ENCODE peak calls at places on chromosomes 7 and 10, in four cellular contexts. V is GM12892, E is endothelial cell of umbilical vein, N is adrenal gland. W is an unnamed sample.

GRCh38 chr10:69389827-69390490 is 26.8 kb downstream of the TACR2 start:
- DNase-seq in V (no peak), E (no peak), N (no peak), W (peak)

GRCh38 chr7:73304071-73304470 is 4.6 kb downstream of the NSUN5 start:
- DNase-seq in V (no peak), E (no peak), N (no peak), W (no peak)

GRCh38 chr7:36916619-36917018 is 192.3 kb upstream of the AOAH start:
- DNase-seq in V (no peak), E (no peak), N (no peak), W (no peak)

GRCh38 chr7:140867467-140868314 is 57.0 kb downstream of the BRAF start:
- DNase-seq in V (no peak), E (no peak), N (no peak), W (no peak)

GRCh38 chr7:64314493-64315020 is 796 bp downstream of the ZNF736 start:
- DNase-seq in V (no peak), E (no peak), N (no peak), W (peak)

GRCh38 chr10:53072144-53072543 is 299.6 kb upstream of the MBL2 start:
- DNase-seq in V (no peak), E (no peak), N (no peak), W (no peak)

GRCh38 chr10:28012990-28013389 is 14.1 kb upstream of the ODAD2 start:
- DNase-seq in V (no peak), E (no peak), N (no peak), W (no peak)

GRCh38 chr10:29681700-29682444 is 47.1 kb upstream of the SVIL start:
- DNase-seq in V (no peak), E (no peak), N (no peak), W (no peak)

GRCh38 chr7:1354661-1355567 is 104.4 kb downstream of the MICALL2 start:
- DNase-seq in V (no peak), E (no peak), N (no peak), W (no peak)

GRCh38 chr7:140678816-140679130 is 6.0 kb downstream of the ADCK2 start:
- DNase-seq in V (no peak), E (no peak), N (peak), W (no peak)

GRCh38 chr7:129359641-129360040 is 74.6 kb upstream of the STRIP2 start:
- DNase-seq in V (no peak), E (no peak), N (no peak), W (no peak)

GRCh38 chr7:101436226-101436745 is 73.6 kb downstream of the COL26A1 start:
- DNase-seq in V (no peak), E (no peak), N (no peak), W (no peak)

GRCh38 chr7:75531359-75531821 is 39.3 kb downstream of the SPDYE5 start:
- DNase-seq in V (no peak), E (no peak), N (peak), W (no peak)

GRCh38 chr7:136969776-136970175 is 101.3 kb downstream of the CHRM2 start:
- DNase-seq in V (no peak), E (no peak), N (no peak), W (no peak)

GRCh38 chr10:78802866-78803265 is 265.9 kb upstream of the ZMIZ1 start:
- DNase-seq in V (no peak), E (no peak), N (no peak), W (no peak)

GRCh38 chr7:142463401-142463850 is 205.6 kb upstream of the PRSS58 start:
- DNase-seq in V (no peak), E (no peak), N (no peak), W (no peak)

GRCh38 chr7:154744226-154744860 is 258.6 kb downstream of the PAXIP1 start:
- DNase-seq in V (peak), E (no peak), N (peak), W (peak)

GRCh38 chr7:29106128-29106988 is 40.0 kb downstream of the CPVL start:
- DNase-seq in V (no peak), E (peak), N (peak), W (peak)

GRCh38 chr7:149872419-149873073 is 1.2 kb upstream of the ATP6V0E2 start:
- DNase-seq in V (peak), E (peak), N (peak), W (peak)

GRCh38 chr10:119491941-119492340 is 50.6 kb downstream of the RGS10 start:
- DNase-seq in V (no peak), E (no peak), N (no peak), W (no peak)

GRCh38 chr10:97327348-97328294 is 6.9 kb downstream of the FRAT2 start:
- DNase-seq in V (no peak), E (no peak), N (no peak), W (peak)

GRCh38 chr7:129258649-129259389 is 34.0 kb downstream of the AHCYL2 start:
- DNase-seq in V (no peak), E (peak), N (no peak), W (no peak)

GRCh38 chr10:30026578-30026977 is 32.8 kb downstream of the JCAD start:
- DNase-seq in V (no peak), E (no peak), N (no peak), W (no peak)

GRCh38 chr10:78959217-78959616 is 109.5 kb upstream of the ZMIZ1 start:
- DNase-seq in V (no peak), E (no peak), N (no peak), W (no peak)

DNA sequence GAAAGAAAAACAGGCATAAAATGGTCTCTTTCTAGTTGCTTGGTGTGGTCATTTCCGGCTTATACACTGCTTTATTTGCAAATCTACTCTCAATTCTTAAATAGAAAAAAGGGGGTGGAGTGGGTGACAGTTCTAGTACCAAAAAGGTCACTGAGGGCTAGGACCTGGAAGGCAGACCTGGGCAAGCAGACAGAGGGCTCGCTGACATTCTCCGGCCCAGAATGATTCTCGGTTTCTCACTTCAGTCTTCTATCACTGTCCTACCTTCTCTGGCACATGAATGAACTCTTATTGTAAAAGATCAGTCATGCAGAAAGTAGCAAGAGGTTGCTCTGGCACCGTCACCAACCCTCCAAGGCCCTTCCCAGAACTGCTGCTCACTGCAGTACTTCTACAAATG is 54.0 kb downstream of the MALSU1 start:
- DNase-seq in V (no peak), E (no peak), N (no peak), W (no peak)
- TF ChIP-seq POLR2A in V (no peak), E (no peak), N (no peak), W (no peak)

DNA sequence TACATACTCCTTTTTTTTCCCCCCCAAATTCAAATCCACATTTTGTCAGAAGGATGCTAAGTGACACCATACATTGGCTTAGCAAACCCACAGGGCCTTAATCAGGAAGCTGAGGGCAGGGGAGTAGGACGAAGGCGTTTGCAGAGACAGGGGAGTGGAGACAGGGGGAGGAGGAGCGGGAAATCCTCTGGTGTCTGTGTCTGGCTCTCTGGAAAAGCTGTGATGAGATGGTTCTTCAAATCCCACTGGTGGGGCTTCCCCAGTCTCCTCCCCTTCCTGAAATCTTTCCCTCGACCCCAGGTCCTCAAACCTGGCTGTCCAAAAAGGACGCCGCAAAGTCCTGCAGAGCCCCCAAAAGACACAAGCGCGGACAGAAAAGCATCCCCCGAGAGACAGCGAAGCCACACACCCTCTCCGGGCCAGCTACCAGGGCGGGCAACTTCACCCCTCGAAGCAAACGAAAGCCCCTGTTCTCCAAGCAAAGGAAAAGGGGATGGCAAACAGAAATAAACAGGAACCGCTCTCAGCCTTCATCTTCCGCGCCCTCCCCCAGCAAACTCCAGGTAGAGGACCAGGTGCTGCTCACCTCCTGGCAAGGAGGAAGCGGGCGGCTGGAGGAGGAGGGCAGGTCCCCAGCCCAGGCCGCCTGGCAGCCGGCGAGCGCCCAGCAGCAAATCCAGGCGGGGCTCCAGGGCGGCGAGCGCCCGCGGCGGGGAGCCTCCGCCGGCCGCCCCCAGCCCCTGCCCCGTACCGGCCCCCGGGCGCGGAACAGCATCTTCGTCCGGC is 522 bp downstream of the ELAPOR2 start:
- DNase-seq in V (no peak), E (peak), N (no peak), W (no peak)
- TF ChIP-seq POLR2A in V (no peak), E (no peak), N (no peak), W (no peak)

GRCh38 chr10:132407846-132408278 is 10.9 kb downstream of the PWWP2B start:
- DNase-seq in V (no peak), E (peak), N (peak), W (no peak)
- TF ChIP-seq POLR2A in V (no peak), E (no peak), N (no peak), W (no peak)

DNA sequence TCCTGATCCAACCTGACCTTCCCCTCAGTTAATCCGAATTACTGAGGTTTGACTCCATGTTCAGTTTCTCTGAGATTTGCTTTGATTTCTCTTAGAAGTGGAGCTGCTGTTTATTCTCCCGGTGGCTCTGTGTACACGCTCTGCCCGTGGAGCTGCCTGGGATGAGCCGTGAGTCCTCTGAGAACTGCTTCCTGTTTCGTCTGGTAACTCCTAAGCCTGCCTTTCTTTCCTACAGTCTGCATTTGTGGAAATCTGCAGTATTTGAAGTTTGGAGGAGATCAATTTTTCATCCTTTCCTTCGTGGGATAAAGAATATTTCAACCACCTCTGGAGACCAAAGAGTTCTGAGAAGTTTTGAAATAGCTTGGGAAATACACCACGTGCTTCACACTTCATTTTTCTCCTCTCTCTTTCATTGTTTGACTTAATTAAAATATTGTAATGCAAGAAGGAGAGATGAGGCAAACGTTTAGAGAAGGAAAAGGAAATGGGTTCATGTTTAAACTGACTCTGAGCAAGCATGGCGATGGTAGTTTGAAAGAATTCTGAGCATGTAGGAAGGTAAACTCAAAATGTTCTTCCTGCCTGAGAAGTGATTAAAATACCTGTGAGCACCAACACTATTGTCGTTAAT is 311.9 kb downstream of the LRMDA start:
- DNase-seq in V (no peak), E (no peak), N (no peak), W (no peak)
- TF ChIP-seq POLR2A in V (no peak), E (no peak), N (no peak), W (no peak)

GRCh38 chr7:44082541-44083207 is 344 bp upstream of the POLM start:
- DNase-seq in V (peak), E (peak), N (peak), W (peak)
- TF ChIP-seq POLR2A in V (no peak), E (peak), N (no peak), W (no peak)

GRCh38 chr7:30596043-30596641 is 1.5 kb downstream of the GARS1 start:
- DNase-seq in V (no peak), E (peak), N (no peak), W (peak)

GRCh38 chr7:30596721-30597120 is 2.0 kb downstream of the GARS1 start:
- DNase-seq in V (no peak), E (no peak), N (no peak), W (no peak)

GRCh38 chr7:30595461-30596042 is 874 bp downstream of the GARS1 start:
- DNase-seq in V (no peak), E (peak), N (no peak), W (peak)

GRCh38 chr7:30594540-30595460 is at the start of gene GARS1:
- DNase-seq in V (peak), E (peak), N (peak), W (peak)

GRCh38 chr7:30594055-30594539 is 581 bp upstream of the GARS1 start:
- DNase-seq in V (peak), E (no peak), N (peak), W (no peak)
- TF ChIP-seq POLR2A in V (no peak), E (no peak), N (no peak), W (no peak)

DNA sequence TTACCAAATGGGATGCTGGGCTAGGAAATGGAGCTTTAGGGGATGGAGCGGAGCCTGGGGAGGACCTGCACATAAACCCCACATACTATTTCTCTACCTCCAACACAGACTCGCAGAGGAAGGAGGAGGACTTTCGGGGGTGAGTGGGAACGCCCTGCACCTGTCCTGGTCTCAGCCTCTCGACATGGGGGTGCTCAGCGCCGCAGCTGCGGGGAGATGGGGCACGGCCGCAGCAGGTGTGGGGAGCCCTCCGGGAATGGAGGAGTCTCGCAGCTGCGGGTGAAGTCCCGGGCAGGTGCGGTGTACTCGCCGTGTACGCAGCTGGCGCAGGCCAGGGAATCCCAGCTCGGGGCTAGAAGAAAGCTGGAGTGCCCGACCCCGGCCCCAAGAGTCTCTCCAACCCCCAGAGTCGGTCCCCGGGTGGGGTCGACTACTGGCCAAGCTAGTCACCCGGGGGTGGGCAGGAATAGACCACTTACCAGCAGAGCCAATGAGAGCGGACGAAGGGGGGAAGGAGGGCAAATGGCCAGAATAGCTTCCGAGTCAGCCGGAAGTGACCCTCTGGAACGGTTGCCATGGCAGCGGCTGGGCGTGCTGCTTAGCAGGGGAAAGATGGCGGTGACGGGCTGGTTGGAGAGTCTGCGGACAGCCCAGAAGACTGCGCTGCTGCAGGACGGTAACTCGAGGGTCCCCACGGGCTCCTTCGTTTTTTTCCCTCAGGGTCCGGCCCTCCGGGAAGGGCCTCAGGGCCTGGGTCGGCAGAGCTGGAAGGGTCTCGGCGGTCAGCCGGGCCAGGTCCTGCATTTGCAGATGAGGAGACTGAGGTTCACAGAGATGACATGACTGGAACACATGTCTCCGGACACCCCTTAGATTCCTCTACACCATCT is at the start of the genes DPCD and POLL:
- DNase-seq in V (peak), E (peak), N (peak), W (peak)
- TF ChIP-seq POLR2A in V (peak), E (peak), N (no peak), W (peak)

GRCh38 chr7:130840599-130840998 is 106.6 kb upstream of the KLF14 start:
- DNase-seq in V (no peak), E (no peak), N (no peak), W (no peak)

GRCh38 chr7:130843703-130844102 is 109.7 kb upstream of the KLF14 start:
- DNase-seq in V (no peak), E (no peak), N (no peak), W (no peak)

GRCh38 chr7:130845581-130846085 is 111.6 kb upstream of the KLF14 start:
- DNase-seq in V (no peak), E (no peak), N (no peak), W (no peak)

GRCh38 chr7:130841416-130841815 is 107.4 kb upstream of the KLF14 start:
- DNase-seq in V (no peak), E (no peak), N (no peak), W (no peak)

DNA sequence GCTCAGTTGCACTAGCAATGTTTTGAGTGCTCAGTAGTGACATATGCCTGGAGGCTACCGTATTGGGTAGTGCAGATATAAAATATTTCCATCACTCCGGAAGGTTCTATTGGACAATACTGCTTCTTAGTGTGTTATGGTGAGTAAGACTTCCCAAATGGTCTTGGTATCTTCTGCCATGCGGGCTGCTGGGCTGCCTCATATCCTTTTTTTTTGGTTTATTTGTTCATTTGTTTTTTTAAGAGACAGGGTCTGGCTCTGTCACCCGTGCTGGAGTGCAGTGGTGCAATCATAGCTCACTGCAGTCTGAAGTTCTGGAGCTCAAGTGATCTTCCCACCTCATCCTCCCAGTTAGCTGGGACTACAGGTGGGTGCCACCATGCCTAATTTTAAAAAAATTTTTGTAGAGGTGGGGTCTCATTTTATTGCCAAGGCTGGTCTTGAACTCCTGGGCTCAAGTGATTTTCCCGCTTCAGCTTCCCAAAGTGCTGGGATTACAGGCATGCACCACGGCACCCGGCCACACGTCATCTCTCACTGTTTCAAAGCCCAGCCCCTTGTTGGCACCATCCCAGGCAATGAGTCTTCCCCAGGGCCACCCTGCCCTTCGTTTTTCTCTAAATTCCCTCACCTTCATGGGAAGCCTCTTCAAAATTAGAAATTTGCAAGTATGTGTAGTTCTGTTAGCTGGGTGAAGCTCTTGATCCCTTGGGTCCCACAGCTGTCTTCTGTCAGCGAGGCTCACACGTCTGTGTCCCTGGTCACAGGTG is 111.0 kb upstream of the KLF14 start:
- DNase-seq in V (no peak), E (no peak), N (no peak), W (no peak)
- TF ChIP-seq POLR2A in V (no peak), E (no peak), N (no peak), W (no peak)

GRCh38 chr10:32378371-32379301 is 31.7 kb upstream of the EPC1 start:
- DNase-seq in V (peak), E (peak), N (peak), W (peak)
- TF ChIP-seq POLR2A in V (peak), E (peak), N (no peak), W (peak)

GRCh38 chr10:77576633-77577032 is 61.0 kb downstream of the KCNMA1 start:
- DNase-seq in V (no peak), E (no peak), N (no peak), W (no peak)

GRCh38 chr10:77576007-77576367 is 61.6 kb downstream of the KCNMA1 start:
- DNase-seq in V (no peak), E (no peak), N (no peak), W (no peak)

GRCh38 chr10:77575271-77576006 is 62.2 kb downstream of the KCNMA1 start:
- DNase-seq in V (no peak), E (no peak), N (no peak), W (no peak)

GRCh38 chr10:77578583-77579227 is 58.9 kb downstream of the KCNMA1 start:
- DNase-seq in V (no peak), E (peak), N (no peak), W (no peak)

GRCh38 chr10:77577666-77578229 is 59.9 kb downstream of the KCNMA1 start:
- DNase-seq in V (no peak), E (no peak), N (no peak), W (no peak)
- TF ChIP-seq POLR2A in V (no peak), E (no peak), N (no peak), W (no peak)